ENCODE peak calls at places on chromosomes 13 and 19, in four cellular contexts. Y is IMR-90, M is right atrium auricular region, I is lower lobe of right lung. P is an unnamed sample.

GRCh38 chr13:28239374-28239773 is 101.0 kb downstream of the PAN3 start:
- DNase-seq in Y (peak; percentile 4), M (no peak), I (no peak), P (no peak)

GRCh38 chr19:30681162-30681996 is 309.2 kb downstream of the ZNF536 start:
- DNase-seq in Y (no peak), M (no peak), I (no peak), P (no peak)

GRCh38 chr19:42474743-42475142 is 32.0 kb upstream of the CXCL17 start:
- DNase-seq in Y (no peak), M (no peak), I (no peak), P (no peak)

GRCh38 chr19:44113784-44114390 is 688 bp downstream of the ZNF225 start:
- DNase-seq in Y (peak; percentile 27), M (no peak), I (no peak), P (no peak)

GRCh38 chr19:4301590-4302237 is 475 bp downstream of the TMIGD2 start:
- DNase-seq in Y (no peak), M (no peak), I (no peak), P (no peak)

GRCh38 chr13:99312493-99312883 is 5.3 kb upstream of the GPR183 start:
- DNase-seq in Y (peak; percentile 39), M (peak; percentile 85), I (peak; percentile 75), P (peak; percentile 71)

GRCh38 chr13:39284801-39285388 is 246.6 kb downstream of the NHLRC3 start:
- DNase-seq in Y (peak; percentile 1), M (no peak), I (no peak), P (no peak)

GRCh38 chr19:17236831-17237543 is 8.7 kb downstream of the NR2F6 start:
- DNase-seq in Y (no peak), M (no peak), I (no peak), P (no peak)

GRCh38 chr19:41521860-41522555 is 54.0 kb upstream of the CEACAM21 start:
- DNase-seq in Y (no peak), M (no peak), I (peak; percentile 58), P (peak; percentile 76)

GRCh38 chr13:49214917-49215376 is 5.2 kb upstream of the MLNR start:
- DNase-seq in Y (peak; percentile 6), M (no peak), I (peak; percentile 71), P (peak; percentile 71)

GRCh38 chr13:91046715-91047327 is 300.7 kb upstream of the MIR17HG start:
- DNase-seq in Y (no peak), M (no peak), I (no peak), P (no peak)

GRCh38 chr19:58374200-58374599 is 6.6 kb downstream of the ZNF837 start:
- DNase-seq in Y (peak; percentile 32), M (no peak), I (no peak), P (no peak)

GRCh38 chr13:110037925-110038573 is 251.7 kb upstream of the IRS2 start:
- DNase-seq in Y (no peak), M (no peak), I (no peak), P (no peak)

GRCh38 chr19:18975864-18976263 is 34.8 kb upstream of the HOMER3 start:
- DNase-seq in Y (no peak), M (no peak), I (no peak), P (no peak)

GRCh38 chr13:112785419-112785856 is 95.6 kb downstream of the ATP11A start:
- DNase-seq in Y (no peak), M (peak; percentile 46), I (peak; percentile 38), P (no peak)

GRCh38 chr19:5961969-5962945 is 15.7 kb downstream of the RANBP3 start:
- DNase-seq in Y (peak; percentile 66), M (no peak), I (peak; percentile 81), P (peak; percentile 79)

GRCh38 chr13:95185851-95186250 is 115.4 kb downstream of the ABCC4 start:
- DNase-seq in Y (no peak), M (no peak), I (no peak), P (no peak)

GRCh38 chr19:50333737-50334617 is 4.8 kb upstream of the KCNC3 start:
- DNase-seq in Y (no peak), M (peak; percentile 64), I (peak; percentile 86), P (peak; percentile 92)

GRCh38 chr19:4916292-4917082 is 7.2 kb downstream of the UHRF1 start:
- DNase-seq in Y (no peak), M (no peak), I (no peak), P (no peak)

GRCh38 chr19:20078696-20079095 is 896 bp downstream of the ZNF90 start:
- DNase-seq in Y (peak; percentile 18), M (no peak), I (peak; percentile 49), P (peak; percentile 67)

GRCh38 chr13:76383671-76384461 is 502.3 kb downstream of the KCTD12 start:
- DNase-seq in Y (peak; percentile 94), M (no peak), I (no peak), P (no peak)

GRCh38 chr13:73991384-73991783 is 142.8 kb downstream of the KLF12 start:
- DNase-seq in Y (no peak), M (no peak), I (no peak), P (no peak)

GRCh38 chr19:2089727-2090053 is 6.4 kb downstream of the MOB3A start:
- DNase-seq in Y (no peak), M (no peak), I (no peak), P (no peak)
- H3K4me1 ChIP-seq in Y (peaks cover 9% of the 10 kb centered on the region), M (no peaks in the 10 kb centered on the region), I (peaks cover 91% of the 10 kb centered on the region), P (peaks cover 82% of the 10 kb centered on the region)

GRCh38 chr19:15633122-15633521 is 7.6 kb upstream of the CYP4F3 start:
- DNase-seq in Y (no peak), M (no peak), I (no peak), P (no peak)

GRCh38 chr19:15628236-15629002 is 12.3 kb upstream of the CYP4F3 start:
- DNase-seq in Y (no peak), M (no peak), I (no peak), P (no peak)

GRCh38 chr19:15631817-15632216 is 8.9 kb upstream of the CYP4F3 start:
- DNase-seq in Y (no peak), M (no peak), I (no peak), P (no peak)

GRCh38 chr19:15634105-15634504 is 6.6 kb upstream of the CYP4F3 start:
- DNase-seq in Y (no peak), M (no peak), I (no peak), P (no peak)

GRCh38 chr19:15629003-15629880 is 11.5 kb upstream of the CYP4F3 start:
- DNase-seq in Y (peak; percentile 19), M (peak; percentile 75), I (peak; percentile 87), P (peak; percentile 91)
- TF ChIP-seq CTCF in Y (peak; percentile 73), M (peak; percentile 95), I (peak; percentile 96), P (peak; percentile 95)

DNA sequence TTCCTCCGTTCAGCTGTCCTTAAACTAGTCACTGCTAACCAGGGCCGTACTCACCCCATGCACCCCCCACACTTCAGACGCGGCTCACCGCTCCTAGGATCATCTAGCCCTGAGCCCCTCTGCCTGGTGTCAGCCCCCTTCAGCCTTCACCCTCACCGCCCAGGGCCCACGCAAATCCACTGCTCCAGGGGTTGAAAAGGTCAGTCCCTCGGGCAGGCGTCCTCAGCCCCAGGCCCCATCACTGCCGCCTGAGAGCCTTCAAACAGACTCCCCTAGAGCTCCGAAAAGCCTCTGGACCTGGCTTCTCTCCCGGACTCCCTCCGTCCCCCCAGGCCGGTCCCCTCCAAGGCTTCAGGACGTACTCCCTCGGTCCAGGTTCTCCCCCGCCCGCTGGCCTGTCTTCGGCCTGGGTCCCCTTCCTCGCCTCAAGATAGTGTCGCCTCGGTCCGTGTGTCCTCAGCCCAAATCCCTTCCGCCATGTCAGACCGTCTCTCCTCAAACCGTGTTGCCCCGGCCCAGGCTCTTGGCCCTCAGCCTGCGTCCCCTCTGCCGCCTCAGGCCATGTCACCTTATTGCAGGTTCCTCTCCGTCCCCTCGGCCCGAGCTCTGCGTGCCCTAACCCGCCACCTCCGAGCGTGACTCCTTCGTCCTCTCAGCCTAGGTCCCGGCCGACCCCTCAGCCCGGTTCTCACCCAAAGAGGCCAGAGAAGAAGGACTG is 553 bp downstream of the NAPA start:
- DNase-seq in Y (no peak), M (no peak), I (no peak), P (no peak)
- H3K4me1 ChIP-seq in Y (peaks cover 18% of the 10 kb centered on the region), M (no peaks in the 10 kb centered on the region), I (peaks cover 55% of the 10 kb centered on the region), P (peaks cover 55% of the 10 kb centered on the region)

GRCh38 chr13:107375701-107376350 is 807.9 kb upstream of the ARGLU1 start:
- DNase-seq in Y (no peak), M (no peak), I (no peak), P (no peak)

GRCh38 chr13:107376393-107377085 is 808.6 kb upstream of the ARGLU1 start:
- DNase-seq in Y (peak; percentile 18), M (no peak), I (no peak), P (no peak)

GRCh38 chr13:107370036-107370785 is 802.3 kb upstream of the ARGLU1 start:
- DNase-seq in Y (peak; percentile 90), M (no peak), I (no peak), P (no peak)

GRCh38 chr13:107374038-107374437 is 806.1 kb upstream of the ARGLU1 start:
- DNase-seq in Y (peak; percentile 83), M (no peak), I (no peak), P (no peak)

GRCh38 chr13:107373551-107373950 is 805.6 kb upstream of the ARGLU1 start:
- DNase-seq in Y (peak; percentile 91), M (no peak), I (no peak), P (no peak)
- TF ChIP-seq CTCF in Y (peak; percentile 84), M (no peak), I (peak; percentile 45), P (peak; percentile 50)

DNA sequence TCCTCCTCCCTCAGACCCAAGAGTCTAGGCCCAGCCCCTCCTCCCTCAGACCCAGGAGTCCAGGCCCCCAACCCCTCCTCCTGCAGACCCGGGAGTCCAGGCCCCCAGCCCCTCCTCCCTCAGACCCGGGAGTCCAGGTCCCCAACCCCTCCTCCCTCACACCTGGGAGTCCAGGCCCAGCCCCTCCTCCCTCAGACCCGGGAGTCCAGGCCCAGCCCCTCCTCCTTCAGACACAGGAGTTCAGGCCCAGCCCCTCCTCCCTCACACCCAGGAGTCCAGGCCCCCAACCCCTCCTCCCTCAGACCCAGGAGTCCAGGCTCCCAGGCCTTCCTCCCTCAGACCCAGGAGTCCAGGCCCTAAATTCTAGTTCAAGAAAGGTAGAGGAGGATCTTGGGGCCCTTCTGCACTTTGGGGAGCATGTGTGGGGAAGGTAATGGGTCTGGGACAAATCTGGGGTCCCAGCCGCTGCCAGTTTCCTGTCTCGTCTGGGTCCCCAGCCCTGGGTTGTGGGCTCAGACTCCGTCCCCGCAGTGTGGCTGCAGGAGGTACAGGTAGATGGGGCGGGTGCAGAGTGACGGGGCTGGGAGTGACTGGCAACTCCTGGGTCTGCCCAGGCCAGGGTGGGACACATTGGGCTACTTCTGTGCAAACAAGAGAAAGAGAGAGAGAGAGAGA is 3.2 kb upstream of the TMEM190 start:
- DNase-seq in Y (no peak), M (no peak), I (no peak), P (no peak)
- H3K4me1 ChIP-seq in Y (peaks cover 40% of the 10 kb centered on the region), M (no peaks in the 10 kb centered on the region), I (peaks cover 7% of the 10 kb centered on the region), P (peaks cover 5% of the 10 kb centered on the region)

DNA sequence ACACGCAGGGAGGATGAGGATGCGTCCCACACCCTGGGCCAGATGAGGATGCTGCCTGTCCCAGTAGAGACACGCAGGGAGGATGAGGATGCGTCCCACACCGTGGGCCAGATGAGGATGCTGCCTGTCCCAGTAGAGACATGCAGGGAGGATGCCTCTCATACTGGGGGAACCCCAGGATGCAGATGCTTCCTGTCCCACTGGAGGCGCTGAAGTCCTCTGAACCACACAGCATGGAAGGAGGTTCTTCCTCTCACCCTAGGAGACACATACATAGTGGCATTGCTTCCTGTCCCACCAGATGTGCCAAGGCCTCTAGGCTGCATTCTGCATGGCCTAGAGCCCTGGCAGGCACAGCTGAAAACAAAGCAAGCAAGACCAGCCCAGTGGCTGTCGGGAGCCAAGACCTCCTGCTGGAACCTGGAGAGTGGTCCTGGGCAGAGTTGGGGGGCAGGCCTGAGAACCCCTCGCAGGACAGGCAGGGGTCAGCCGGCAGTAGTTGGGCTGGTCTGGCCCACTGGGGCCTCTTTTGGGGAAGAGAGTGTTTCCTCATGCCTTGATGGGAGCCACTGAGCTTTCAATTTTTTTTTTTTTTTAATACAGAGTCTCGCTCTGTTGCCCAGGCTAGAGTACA is 4.3 kb downstream of the HPN start:
- DNase-seq in Y (peak; percentile 28), M (no peak), I (no peak), P (no peak)
- TF ChIP-seq CTCF in Y (peak; percentile 37), M (no peak), I (peak; percentile 29), P (peak; percentile 42)

GRCh38 chr13:50643055-50643454 is 200.4 kb downstream of the DLEU7 start:
- DNase-seq in Y (no peak), M (no peak), I (no peak), P (no peak)
- H3K4me1 ChIP-seq in Y (no peaks in the 10 kb centered on the region), M (no peaks in the 10 kb centered on the region), I (no peaks in the 10 kb centered on the region), P (no peaks in the 10 kb centered on the region)